ENCODE peak calls at places on chromosomes 2 and 18, in four cellular contexts. B is SK-N-SH, N is HepG2, P is K562. X is an unnamed sample.

GRCh38 chr2:24559714-24560113 is 68.7 kb downstream of the NCOA1 start:
- DNase-seq in B (no peak), N (no peak), P (no peak), X (no peak)

GRCh38 chr2:197306691-197307030 is 3.9 kb downstream of the ANKRD44 start:
- DNase-seq in B (no peak), N (no peak), P (no peak), X (no peak)

GRCh38 chr2:202491514-202491913 is 115.4 kb downstream of the BMPR2 start:
- DNase-seq in B (no peak), N (peak; percentile 15), P (no peak), X (no peak)

GRCh38 chr2:169623224-169623623 is 39.1 kb downstream of the PPIG start:
- DNase-seq in B (no peak), N (no peak), P (no peak), X (no peak)

GRCh38 chr2:136000502-136000901 is 15.1 kb upstream of the DARS1 start:
- DNase-seq in B (no peak), N (no peak), P (no peak), X (no peak)

GRCh38 chr18:54910161-54910919 is 48.9 kb downstream of the CCDC68 start:
- DNase-seq in B (no peak), N (no peak), P (no peak), X (no peak)

GRCh38 chr2:30730736-30731135 is 76.5 kb downstream of the CAPN13 start:
- DNase-seq in B (no peak), N (no peak), P (no peak), X (no peak)

GRCh38 chr2:218754781-218755180 is 27.2 kb upstream of the CYP27A1 start:
- DNase-seq in B (no peak), N (no peak), P (no peak), X (no peak)

GRCh38 chr18:52588916-52589315 is 248.9 kb downstream of the DCC start:
- DNase-seq in B (no peak), N (no peak), P (no peak), X (no peak)

GRCh38 chr2:240452471-240453256 is 17.2 kb downstream of the GPC1 start:
- DNase-seq in B (peak; percentile 98), N (peak; percentile 41), P (peak; percentile 72), X (no peak)

GRCh38 chr18:30481871-30482270 is 560.7 kb downstream of the DSC3 start:
- DNase-seq in B (no peak), N (no peak), P (no peak), X (no peak)

GRCh38 chr2:107811982-107812381 is 14.7 kb upstream of the RGPD4 start:
- DNase-seq in B (no peak), N (no peak), P (no peak), X (no peak)

GRCh38 chr2:3168230-3168891 is 209.3 kb downstream of the EIPR1 start:
- DNase-seq in B (peak; percentile 55), N (no peak), P (no peak), X (no peak)

GRCh38 chr18:3262234-3263171 is 570 bp downstream of the MYL12B start:
- DNase-seq in B (no peak), N (no peak), P (peak; percentile 60), X (no peak)

GRCh38 chr2:51120754-51121280 is 88.9 kb upstream of the NRXN1 start:
- DNase-seq in B (no peak), N (no peak), P (no peak), X (no peak)

GRCh38 chr18:27952741-27953140 is 224.2 kb downstream of the CDH2 start:
- DNase-seq in B (no peak), N (peak; percentile 16), P (no peak), X (no peak)

GRCh38 chr2:46686811-46687210 is 207.4 kb downstream of the TMEM247 start:
- DNase-seq in B (no peak), N (no peak), P (no peak), X (no peak)

GRCh38 chr18:37742436-37742835 is 176.8 kb upstream of the CELF4 start:
- DNase-seq in B (peak; percentile 16), N (no peak), P (no peak), X (no peak)

GRCh38 chr2:17791121-17791902 is 24.9 kb upstream of the MSGN1 start:
- DNase-seq in B (no peak), N (no peak), P (no peak), X (no peak)

GRCh38 chr2:215460682-215461081 is 24.8 kb upstream of the FN1 start:
- DNase-seq in B (no peak), N (peak; percentile 89), P (no peak), X (no peak)

GRCh38 chr2:173649527-173650219 is 295.0 kb downstream of the CDCA7 start:
- DNase-seq in B (no peak), N (no peak), P (no peak), X (no peak)

DNA sequence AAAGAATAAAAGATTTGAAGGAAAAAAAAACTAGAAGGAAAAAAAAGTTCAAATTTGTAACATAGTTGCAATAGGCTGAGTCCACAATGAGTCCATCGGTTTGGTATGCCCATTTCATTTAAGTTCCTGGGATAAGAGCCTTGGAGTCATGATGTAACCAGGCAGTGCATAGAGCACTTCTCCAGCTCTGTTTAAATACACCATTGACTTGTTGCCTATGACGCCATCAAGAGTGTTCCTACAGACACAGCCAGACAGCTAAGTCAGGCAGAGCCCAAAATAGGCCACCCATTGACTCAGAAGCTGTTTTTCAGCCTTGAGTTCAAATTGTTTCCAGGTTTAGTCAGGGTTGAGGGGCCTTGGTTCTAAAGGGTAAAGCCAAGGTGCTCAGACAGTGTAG is 44.9 kb downstream of the SOCS6 start:
- DNase-seq in B (no peak), N (peak; percentile 98), P (no peak), X (peak; percentile 32)
- TF ChIP-seq ELF1 in B (no peak), N (no peak), P (no peak), X (no peak)

GRCh38 chr2:62381672-62382071 is 124.3 kb downstream of the TMEM17 start:
- DNase-seq in B (no peak), N (no peak), P (no peak), X (no peak)

GRCh38 chr2:62383843-62384242 is 122.2 kb downstream of the TMEM17 start:
- DNase-seq in B (no peak), N (no peak), P (no peak), X (no peak)

GRCh38 chr2:62379576-62379975 is 126.4 kb downstream of the TMEM17 start:
- DNase-seq in B (no peak), N (no peak), P (no peak), X (no peak)

GRCh38 chr2:62382122-62382521 is 123.9 kb downstream of the TMEM17 start:
- DNase-seq in B (no peak), N (no peak), P (no peak), X (no peak)

DNA sequence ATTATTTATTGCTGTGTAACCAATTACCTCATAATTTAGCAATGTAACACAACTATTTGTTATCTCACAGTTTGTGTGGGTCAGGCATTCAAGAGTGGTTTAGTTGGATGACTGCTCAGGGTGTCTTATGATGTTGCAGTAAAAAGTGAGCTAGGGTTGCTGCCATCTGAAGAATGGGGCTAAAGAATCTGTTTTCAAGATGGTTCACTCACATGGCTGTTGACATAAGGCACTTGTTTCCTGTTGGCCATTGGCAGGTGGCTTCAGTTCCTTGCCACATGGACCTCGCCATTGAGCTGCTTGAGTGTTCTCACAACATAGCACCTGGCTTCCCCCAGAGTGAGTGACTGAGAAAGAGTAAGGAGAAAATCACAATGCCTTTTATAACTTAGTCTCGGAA is 123.2 kb downstream of the TMEM17 start:
- DNase-seq in B (no peak), N (no peak), P (no peak), X (no peak)
- TF ChIP-seq ELF1 in B (no peak), N (no peak), P (no peak), X (no peak)

DNA sequence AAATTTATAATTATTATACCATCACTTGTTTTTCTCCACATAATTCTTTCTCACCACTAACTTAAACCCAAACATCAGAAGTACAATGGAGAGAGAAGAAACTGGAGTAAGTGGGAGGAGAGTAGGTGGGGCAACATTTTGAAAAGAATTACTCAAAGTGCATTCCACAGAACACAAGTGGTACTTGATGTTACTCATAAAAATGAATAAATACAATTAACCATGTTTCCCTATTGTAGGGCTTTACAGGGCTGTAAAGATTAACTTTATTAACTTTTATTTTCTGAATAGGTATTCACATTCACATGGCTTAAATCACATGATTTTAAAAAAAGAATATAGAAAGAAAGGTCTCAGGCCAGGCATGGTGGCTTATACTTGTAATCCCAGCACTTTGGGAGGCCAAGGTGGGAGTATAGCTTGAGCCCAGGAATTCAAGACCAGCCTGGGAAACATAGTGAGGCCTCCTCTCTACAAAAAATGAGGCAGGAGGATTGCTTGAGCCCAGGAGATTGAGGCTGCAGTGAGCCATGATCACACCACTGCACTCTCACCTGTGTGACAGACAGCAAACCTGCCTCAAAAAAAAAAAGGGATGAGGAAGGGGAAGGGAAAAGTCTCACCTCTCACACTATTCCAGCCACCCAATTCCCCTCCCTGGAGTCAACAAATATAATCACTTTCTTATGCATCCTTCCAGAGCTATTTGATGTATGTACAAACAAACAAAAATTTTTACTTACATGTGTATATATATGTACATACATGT is 47.1 kb downstream of the KCNG3 start:
- DNase-seq in B (no peak), N (no peak), P (no peak), X (no peak)
- TF ChIP-seq ELF1 in B (no peak), N (no peak), P (no peak), X (no peak)

DNA sequence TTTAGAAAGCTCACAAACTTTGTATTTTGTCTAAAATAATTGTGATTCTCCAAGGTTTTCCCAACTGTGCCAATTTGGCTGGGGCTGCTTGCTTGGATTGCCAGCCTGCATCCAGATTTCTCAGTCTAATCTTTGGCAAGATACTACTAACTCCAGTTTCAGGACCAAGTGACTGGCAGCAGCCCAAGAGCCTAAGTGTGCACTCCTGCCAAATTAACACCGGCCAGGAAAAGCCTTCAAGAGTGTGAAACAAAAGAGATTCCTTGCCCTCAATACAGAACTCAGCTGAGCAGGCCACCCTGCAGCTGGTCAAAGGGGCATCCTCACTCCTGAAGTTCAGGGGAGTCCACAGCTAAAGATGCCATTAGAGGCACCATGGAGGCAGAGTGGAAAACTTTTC is 589.0 kb upstream of the ACVR2A start:
- DNase-seq in B (no peak), N (no peak), P (no peak), X (no peak)
- TF ChIP-seq ELF1 in B (no peak), N (no peak), P (no peak), X (no peak)